ENCODE peak calls at places on chromosomes 13 and 19, in nine cellular contexts. Y, W, N, M, F, A, Z, B and V are unnamed samples.

GRCh38 chr19:19386373-19386869 is 19.1 kb upstream of the GATAD2A start:
- DNase-seq in Y (no peak), W (no peak), N (peak; percentile 63), M (no peak), F (no peak), A (no peak), Z (no peak), B (no peak), V (no peak)

GRCh38 chr13:24723206-24723605 is 40.8 kb upstream of the RNF17 start:
- DNase-seq in Y (no peak), W (no peak), N (no peak), M (no peak), F (no peak), A (no peak), Z (no peak), B (no peak), V (no peak)

GRCh38 chr19:39623946-39624345 is 21.6 kb downstream of the LGALS13 start:
- DNase-seq in Y (no peak), W (no peak), N (no peak), M (no peak), F (no peak), A (no peak), Z (no peak), B (no peak), V (no peak)

GRCh38 chr19:6533746-6534418 is 3.1 kb downstream of the TNFSF9 start:
- DNase-seq in Y (no peak), W (no peak), N (no peak), M (no peak), F (no peak), A (no peak), Z (no peak), B (no peak), V (no peak)

GRCh38 chr13:91714726-91715334 is 316.4 kb downstream of the GPC5 start:
- DNase-seq in Y (no peak), W (no peak), N (no peak), M (no peak), F (no peak), A (no peak), Z (no peak), B (no peak), V (no peak)

GRCh38 chr19:32868206-32868950 is 1.2 kb downstream of the SLC7A9 start:
- DNase-seq in Y (no peak), W (no peak), N (no peak), M (no peak), F (no peak), A (no peak), Z (no peak), B (no peak), V (no peak)

GRCh38 chr19:17340302-17340870 is 3.0 kb downstream of the GTPBP3 start:
- DNase-seq in Y (no peak), W (no peak), N (peak; percentile 85), M (no peak), F (no peak), A (no peak), Z (no peak), B (no peak), V (no peak)

GRCh38 chr13:50357586-50358118 is 342.4 kb downstream of the KCNRG start:
- DNase-seq in Y (peak; percentile 25), W (no peak), N (no peak), M (peak; percentile 76), F (no peak), A (peak; percentile 34), Z (peak; percentile 64), B (no peak), V (peak; percentile 94)

GRCh38 chr19:3163943-3164342 is 14.6 kb upstream of the S1PR4 start:
- DNase-seq in Y (no peak), W (no peak), N (no peak), M (no peak), F (no peak), A (no peak), Z (no peak), B (no peak), V (no peak)

GRCh38 chr19:46426506-46427162 is 2.1 kb downstream of the PNMA8C start:
- DNase-seq in Y (peak; percentile 57), W (peak; percentile 90), N (peak; percentile 75), M (peak; percentile 89), F (peak; percentile 88), A (no peak), Z (peak; percentile 83), B (no peak), V (peak; percentile 56)

DNA sequence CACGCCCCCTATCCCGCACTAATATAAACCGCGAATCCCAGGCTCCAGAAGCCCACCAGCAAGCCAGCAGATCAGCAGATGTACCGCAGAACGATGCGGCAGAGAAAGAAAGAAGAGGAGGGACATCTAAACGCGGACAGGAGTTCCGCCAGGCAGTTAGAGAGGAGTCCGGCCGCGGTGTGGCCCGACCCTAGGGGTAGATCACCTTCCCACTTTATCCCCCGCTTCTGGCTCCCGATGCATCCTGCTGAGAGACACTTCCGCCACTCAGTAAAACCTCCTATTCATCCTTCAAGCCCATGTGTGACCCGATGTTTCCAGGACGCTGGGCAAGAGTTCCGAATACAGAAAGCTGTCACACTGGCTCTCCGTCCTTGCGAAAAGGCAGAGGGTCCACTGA is 1046.8 kb downstream of the SLITRK5 start:
- DNase-seq in Y (no peak), W (no peak), N (no peak), M (no peak), F (no peak), A (no peak), Z (no peak), B (no peak), V (no peak)
- H3K4me3 ChIP-seq in Y (no peak overlapping the region), W (no peak overlapping the region), N (no peak overlapping the region), M (no peak overlapping the region), F (no peak overlapping the region), A (no peak overlapping the region), Z (no peak overlapping the region), B (no peak overlapping the region), V (no peak overlapping the region)

DNA sequence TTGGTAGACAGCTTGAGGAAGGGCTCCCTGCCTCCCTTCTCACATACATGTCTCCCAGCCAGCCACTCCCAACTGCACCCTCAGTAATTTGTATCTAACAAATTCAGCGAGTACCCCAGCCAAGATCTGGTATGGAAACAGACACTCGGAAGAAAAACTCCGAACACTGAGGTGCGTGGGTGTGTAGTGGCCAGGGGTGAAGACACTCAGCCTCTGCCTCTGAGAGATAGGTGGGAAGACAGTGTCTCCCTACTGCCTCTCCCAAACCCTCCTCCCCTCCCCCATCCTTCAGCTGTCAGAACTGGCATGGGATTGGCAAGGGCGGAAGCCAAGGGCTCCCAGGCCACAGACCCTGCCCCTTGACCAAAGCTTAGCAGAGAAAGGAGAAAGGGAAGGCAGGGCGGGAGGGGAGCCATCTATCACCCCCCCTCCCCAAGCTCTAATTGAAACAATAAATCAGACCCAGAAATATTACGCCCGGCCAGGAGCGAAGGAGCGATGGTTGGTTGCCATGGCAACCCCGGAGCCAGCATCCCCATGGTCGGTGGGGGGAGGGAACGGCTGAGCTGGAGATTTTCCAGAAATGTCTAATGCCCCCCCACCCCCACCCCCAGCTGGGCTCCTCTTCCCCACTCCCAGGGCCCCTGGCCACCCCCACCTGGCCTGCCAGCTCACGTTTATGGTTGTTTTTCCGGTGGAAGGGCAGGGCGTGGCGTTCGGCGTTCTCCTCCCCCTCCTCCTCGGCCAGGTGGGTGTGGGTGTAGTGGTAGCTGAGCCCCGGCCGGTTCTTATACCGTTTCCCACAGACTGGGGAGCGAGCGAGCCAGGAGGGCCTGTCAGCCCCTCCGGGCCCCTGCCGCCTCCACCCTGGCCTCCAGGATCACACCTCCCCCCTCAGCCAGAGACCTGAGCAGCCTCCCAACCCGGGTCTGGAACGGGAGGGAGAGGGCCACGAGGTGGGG is 7.0 kb downstream of the DPF1 start:
- DNase-seq in Y (no peak), W (no peak), N (no peak), M (no peak), F (no peak), A (no peak), Z (no peak), B (no peak), V (no peak)
- H3K27me3 ChIP-seq in Y (peaks cover 86% of the 10 kb centered on the region), W (no peaks in the 10 kb centered on the region), N (no peaks in the 10 kb centered on the region), M (no peaks in the 10 kb centered on the region), F (no peaks in the 10 kb centered on the region), A (no peaks in the 10 kb centered on the region), Z (no peaks in the 10 kb centered on the region), B (no peaks in the 10 kb centered on the region), V (no peaks in the 10 kb centered on the region)

DNA sequence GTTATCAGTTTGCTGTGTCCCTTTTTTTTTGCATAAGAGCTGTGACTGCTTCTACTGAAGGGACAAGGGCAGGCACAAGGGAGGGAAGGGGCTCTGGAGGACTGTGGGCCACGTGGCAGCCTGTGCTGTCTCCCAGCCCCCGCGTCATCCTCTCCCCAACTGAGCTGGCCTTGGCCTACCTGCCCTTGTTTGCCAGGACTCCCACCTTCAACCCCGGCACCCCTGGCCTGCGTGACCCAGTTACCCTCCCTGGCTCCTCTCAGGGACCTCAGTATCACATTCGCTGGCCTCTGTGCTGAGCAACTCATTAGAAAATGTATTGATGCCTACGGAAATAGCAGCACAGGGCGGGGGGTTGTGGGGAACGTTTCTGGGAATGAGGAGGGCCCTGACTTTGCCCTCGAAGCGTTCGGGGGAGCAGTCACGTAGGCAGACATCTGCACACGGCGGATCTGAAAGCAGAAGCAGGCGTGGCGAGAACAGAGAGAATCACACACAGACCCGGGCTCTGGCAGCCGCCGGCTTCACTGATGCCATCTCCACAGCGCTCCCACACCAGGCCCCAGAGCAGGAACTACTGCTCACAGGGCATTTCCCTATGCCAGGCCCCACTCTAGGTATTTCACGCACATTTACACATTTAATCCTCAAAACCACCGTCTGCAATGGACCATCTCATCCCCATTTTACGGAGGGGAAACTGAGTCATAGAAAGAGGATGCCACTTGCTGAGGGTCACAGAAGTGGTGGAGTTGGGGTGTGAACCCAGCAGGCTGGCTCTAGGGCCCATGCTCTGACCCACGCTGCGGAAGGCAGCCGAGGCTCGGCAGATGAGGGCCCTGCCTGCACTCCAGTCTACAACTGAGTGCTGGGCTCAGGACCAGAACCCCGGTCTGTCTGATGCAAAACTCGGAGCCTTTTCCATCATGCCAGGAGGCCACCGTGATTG is 5.7 kb upstream of the ATF5 start:
- DNase-seq in Y (no peak), W (peak; percentile 80), N (no peak), M (no peak), F (no peak), A (peak; percentile 29), Z (no peak), B (no peak), V (no peak)
- H3K4me3 ChIP-seq in Y (no peak overlapping the region), W (no peak overlapping the region), N (peak overlapping the region; percentile 52), M (no peak overlapping the region), F (no peak overlapping the region), A (no peak overlapping the region), Z (no peak overlapping the region), B (no peak overlapping the region), V (no peak overlapping the region)

DNA sequence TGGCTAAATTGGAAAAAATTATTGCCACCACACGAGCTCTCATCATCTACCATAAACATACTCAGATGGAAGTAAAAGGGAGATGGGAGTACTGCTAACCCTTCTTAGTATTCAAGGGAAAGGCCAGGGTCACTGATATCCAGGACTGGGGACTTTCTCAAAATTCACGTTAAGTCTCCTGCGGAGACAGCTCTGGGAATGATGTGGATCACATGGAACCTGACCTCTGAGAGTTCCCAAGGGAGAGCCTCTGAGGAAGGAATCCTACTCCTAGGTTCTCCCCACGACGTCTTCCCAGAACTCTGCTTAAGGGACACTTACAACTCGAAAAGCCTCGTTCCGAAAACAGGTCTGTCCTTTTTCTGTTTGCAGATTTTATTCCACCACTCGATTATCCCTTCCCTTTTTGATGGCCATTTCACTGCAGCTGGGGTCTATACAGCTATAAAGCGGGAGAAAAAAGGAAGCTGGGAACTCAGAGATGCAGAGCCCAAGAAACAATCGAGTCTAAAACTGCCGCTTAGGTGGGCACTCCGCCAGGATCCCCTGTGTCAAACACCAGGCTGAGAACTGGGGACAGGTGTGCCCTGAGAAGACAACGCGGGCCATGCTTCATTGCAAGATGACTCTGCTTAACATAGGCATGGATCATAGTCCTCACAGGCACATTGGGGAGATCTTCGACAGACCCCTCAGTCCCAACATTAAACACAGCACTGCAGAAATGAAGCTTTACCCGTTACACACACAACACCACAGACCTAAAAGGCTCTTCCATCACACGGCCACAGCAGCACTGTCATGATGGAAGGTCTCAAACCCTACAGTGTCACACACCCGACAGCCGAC is 823 bp upstream of the ZNF567 start:
- DNase-seq in Y (no peak), W (no peak), N (peak; percentile 59), M (peak; percentile 9), F (no peak), A (no peak), Z (peak; percentile 8), B (no peak), V (peak; percentile 6)
- H3K27me3 ChIP-seq in Y (no peaks in the 10 kb centered on the region), W (no peaks in the 10 kb centered on the region), N (no peaks in the 10 kb centered on the region), M (no peaks in the 10 kb centered on the region), F (no peaks in the 10 kb centered on the region), A (no peaks in the 10 kb centered on the region), Z (no peaks in the 10 kb centered on the region), B (no peaks in the 10 kb centered on the region), V (no peaks in the 10 kb centered on the region)